ENCODE peak calls at places on chromosome 13, in six cellular contexts. B is fibroblast of lung, Y is neural progenitor cell, C is PC-3, W is Karpas-422, Q is OCI-LY7. S is an unnamed sample. For H3K79me2 and H3K4me1, the result is how much of the 10 kb centered on the place peaks cover.

GRCh38 chr13:64488731-64489130 is 2741.4 kb downstream of the PCDH9 start:
- DNase-seq in B (peak), Y (no peak), C (no peak), W (no peak), Q (no peak), S (no peak)

GRCh38 chr13:44715287-44716224 is 139.4 kb upstream of the TSC22D1 start:
- DNase-seq in B (peak), Y (no peak), C (peak), W (no peak), Q (no peak), S (no peak)

GRCh38 chr13:90717451-90717936 is 630.0 kb upstream of the MIR17HG start:
- DNase-seq in B (peak), Y (peak), C (peak), W (no peak), Q (no peak), S (peak)

GRCh38 chr13:67515895-67516294 is 285.8 kb upstream of the PCDH9 start:
- DNase-seq in B (peak), Y (no peak), C (peak), W (no peak), Q (no peak), S (no peak)

GRCh38 chr13:103243495-103243894 is 177.3 kb upstream of the SLC10A2 start:
- DNase-seq in B (no peak), Y (no peak), C (no peak), W (no peak), Q (no peak), S (no peak)

GRCh38 chr13:31090921-31091624 is 70.6 kb downstream of the HSPH1 start:
- DNase-seq in B (peak), Y (no peak), C (no peak), W (no peak), Q (peak), S (peak)

GRCh38 chr13:39881887-39882286 is 226.4 kb downstream of the COG6 start:
- DNase-seq in B (no peak), Y (no peak), C (no peak), W (no peak), Q (no peak), S (peak)

GRCh38 chr13:28684257-28684656 is 25.3 kb downstream of the POMP start:
- DNase-seq in B (no peak), Y (peak), C (no peak), W (peak), Q (no peak), S (no peak)

GRCh38 chr13:80382576-80382975 is 41.6 kb upstream of the SPRY2 start:
- DNase-seq in B (no peak), Y (no peak), C (no peak), W (no peak), Q (no peak), S (no peak)

GRCh38 chr13:42681394-42681793 is 100.0 kb upstream of the FAM216B start:
- DNase-seq in B (no peak), Y (no peak), C (no peak), W (no peak), Q (no peak), S (no peak)

GRCh38 chr13:99796175-99796819 is 175.3 kb downstream of the ZIC5 start:
- DNase-seq in B (peak), Y (peak), C (peak), W (peak), Q (peak), S (peak)

GRCh38 chr13:83992566-83993358 is 110.5 kb upstream of the SLITRK1 start:
- DNase-seq in B (no peak), Y (no peak), C (no peak), W (no peak), Q (no peak), S (no peak)
- H2AFZ ChIP-seq in B (no peak), Y (no peak), C (no peak), W (peak), Q (no peak), S (no peak)

DNA sequence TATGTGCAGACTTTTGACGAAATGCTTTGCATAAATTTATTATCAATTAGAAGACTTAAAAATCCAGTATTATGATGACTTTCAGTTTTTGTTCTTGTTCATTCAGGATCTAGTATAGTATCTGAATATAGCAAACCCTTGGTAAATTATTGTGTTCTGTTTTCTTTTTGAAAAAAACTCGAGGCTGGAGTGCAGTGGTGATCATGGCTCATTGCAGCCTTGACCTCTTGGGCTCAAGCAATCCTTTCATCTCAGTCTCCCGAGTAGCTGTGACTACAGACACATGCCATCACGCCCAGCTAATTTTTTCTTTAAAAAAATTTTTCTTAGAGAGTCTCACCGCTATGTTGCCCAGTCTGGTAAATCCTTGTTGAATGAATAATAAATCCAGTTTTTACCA is 4.6 kb downstream of the FARP1 start:
- DNase-seq in B (peak), Y (no peak), C (no peak), W (no peak), Q (no peak), S (no peak)
- H3K79me2 ChIP-seq in B (half or more), Y (half or more), C (half or more), W (under half), Q (under half), S (under half)

GRCh38 chr13:98480915-98481510 is 95.9 kb downstream of the STK24 start:
- DNase-seq in B (peak), Y (no peak), C (no peak), W (no peak), Q (peak), S (no peak)

GRCh38 chr13:98481511-98481951 is 95.4 kb downstream of the STK24 start:
- DNase-seq in B (no peak), Y (no peak), C (no peak), W (no peak), Q (no peak), S (no peak)

GRCh38 chr13:98484289-98485219 is 92.4 kb downstream of the STK24 start:
- DNase-seq in B (peak), Y (peak), C (peak), W (no peak), Q (no peak), S (peak)

GRCh38 chr13:98483636-98484288 is 93.1 kb downstream of the STK24 start:
- DNase-seq in B (peak), Y (no peak), C (no peak), W (no peak), Q (no peak), S (peak)

GRCh38 chr13:98482476-98483444 is 94.1 kb downstream of the STK24 start:
- DNase-seq in B (peak), Y (peak), C (no peak), W (no peak), Q (peak), S (peak)
- H3K4me1 ChIP-seq in B (under half), Y (half or more), C (under half), W (under half), Q (under half), S (under half)

GRCh38 chr13:37735293-37735692 is 134.3 kb downstream of the TRPC4 start:
- DNase-seq in B (no peak), Y (no peak), C (no peak), W (no peak), Q (no peak), S (no peak)

GRCh38 chr13:37741536-37741935 is 128.0 kb downstream of the TRPC4 start:
- DNase-seq in B (no peak), Y (no peak), C (no peak), W (no peak), Q (no peak), S (no peak)

GRCh38 chr13:37736040-37736439 is 133.5 kb downstream of the TRPC4 start:
- DNase-seq in B (no peak), Y (peak), C (no peak), W (no peak), Q (no peak), S (no peak)
- H2AFZ ChIP-seq in B (no peak), Y (no peak), C (no peak), W (no peak), Q (no peak), S (peak)

GRCh38 chr13:109833071-109833470 is 46.7 kb upstream of the IRS2 start:
- DNase-seq in B (no peak), Y (no peak), C (no peak), W (no peak), Q (no peak), S (no peak)
- H3K79me2 ChIP-seq in B (under half), Y (under half), C (under half), W (under half), Q (under half), S (under half)

GRCh38 chr13:75766636-75767035 is 130.5 kb downstream of the LMO7 start:
- DNase-seq in B (no peak), Y (no peak), C (no peak), W (no peak), Q (no peak), S (no peak)
- H3K4me1 ChIP-seq in B (under half), Y (under half), C (under half), W (under half), Q (under half), S (under half)